ENCODE peak calls at places on chromosome 4, in four cellular contexts. S is prostate gland, J is esophagus muscularis mucosa, R is HCT116. G is an unnamed sample.

GRCh38 chr4:62003695-62004094 is 803.6 kb downstream of the ADGRL3 start:
- DNase-seq in R (no peak), S (no peak), J (no peak), G (no peak)

GRCh38 chr4:48409203-48409602 is 67.9 kb downstream of the SLAIN2 start:
- DNase-seq in J (no peak), R (no peak), S (no peak), G (no peak)

GRCh38 chr4:54539500-54540029 is 118.2 kb upstream of the KIT start:
- DNase-seq in J (no peak), R (no peak), S (no peak), G (no peak)

GRCh38 chr4:147539959-147540358 is 59.1 kb downstream of the EDNRA start:
- DNase-seq in S (no peak), J (no peak), R (no peak), G (no peak)

GRCh38 chr4:84870398-84871163 is 95.9 kb downstream of the WDFY3 start:
- DNase-seq in R (peak), S (no peak), J (no peak), G (no peak)

GRCh38 chr4:15744016-15744415 is 34.1 kb upstream of the CD38 start:
- DNase-seq in R (no peak), J (no peak), S (no peak), G (no peak)

GRCh38 chr4:121950680-121951569 is 935 bp downstream of the TRPC3 start:
- DNase-seq in R (no peak), S (peak), J (no peak), G (no peak)

GRCh38 chr4:54676062-54676461 is 18.3 kb downstream of the KIT start:
- DNase-seq in S (no peak), R (no peak), J (no peak), G (no peak)

GRCh38 chr4:174697164-174697563 is 131.9 kb downstream of the GLRA3 start:
- DNase-seq in R (no peak), J (no peak), S (no peak), G (no peak)

GRCh38 chr4:158810487-158811215 is 41.8 kb downstream of the FNIP2 start:
- DNase-seq in J (peak), S (peak), R (peak), G (no peak)

GRCh38 chr4:148056879-148057278 is 325.0 kb downstream of the ARHGAP10 start:
- DNase-seq in S (no peak), R (peak), J (no peak), G (peak)

GRCh38 chr4:37989398-37990260 is 29.4 kb downstream of the PTTG2 start:
- DNase-seq in S (no peak), J (no peak), R (no peak), G (no peak)

GRCh38 chr4:18022572-18023039 is 1.1 kb upstream of the LCORL start:
- DNase-seq in J (no peak), R (no peak), S (no peak), G (no peak)

GRCh38 chr4:81031389-81032173 is 1.1 kb downstream of the BMP3 start:
- DNase-seq in S (no peak), R (no peak), J (no peak), G (no peak)

GRCh38 chr4:167114416-167114971 is 119.8 kb downstream of the SPOCK3 start:
- DNase-seq in J (no peak), S (no peak), R (no peak), G (no peak)

GRCh38 chr4:141686146-141686775 is 49.9 kb downstream of the IL15 start:
- DNase-seq in J (no peak), R (peak), S (no peak), G (no peak)

GRCh38 chr4:163048447-163048846 is 118.2 kb downstream of the NAF1 start:
- DNase-seq in J (no peak), R (peak), S (no peak), G (no peak)

GRCh38 chr4:156771171-156771837 is 200.3 kb downstream of the PDGFC start:
- DNase-seq in J (no peak), R (peak), S (peak), G (no peak)

GRCh38 chr4:163251204-163251603 is 81.2 kb downstream of the NPY1R start:
- DNase-seq in J (no peak), R (peak), S (no peak), G (no peak)

GRCh38 chr4:128168701-128169100 is 107.6 kb downstream of the LARP1B start:
- DNase-seq in S (no peak), J (no peak), R (no peak), G (no peak)

GRCh38 chr4:139633661-139634060 is 32.0 kb upstream of the MGST2 start:
- DNase-seq in S (peak), R (no peak), J (no peak), G (no peak)

GRCh38 chr4:26687728-26688127 is 103.8 kb downstream of the TBC1D19 start:
- DNase-seq in R (no peak), S (no peak), J (no peak), G (no peak)

GRCh38 chr4:180217070-180217469 is 2026.1 kb upstream of the TENM3 start:
- DNase-seq in R (no peak), S (no peak), J (no peak), G (no peak)

GRCh38 chr4:1981251-1982055 is 27.3 kb downstream of the NELFA start:
- DNase-seq in J (no peak), R (peak), S (no peak), G (no peak)

GRCh38 chr4:115485402-115485801 is 372.0 kb upstream of the NDST4 start:
- DNase-seq in S (no peak), R (no peak), J (no peak), G (no peak)

GRCh38 chr4:36461344-36461743 is 179.9 kb downstream of the DTHD1 start:
- DNase-seq in J (no peak), R (no peak), S (no peak), G (no peak)

GRCh38 chr4:69239777-69240176 is 25.2 kb upstream of the UGT2B11 start:
- DNase-seq in S (no peak), J (no peak), R (no peak), G (no peak)

GRCh38 chr4:107825072-107825789 is 499 bp downstream of the SGMS2 start:
- DNase-seq in R (no peak), S (peak), J (peak), G (peak)

GRCh38 chr4:184397516-184398163 is 76.7 kb downstream of the IRF2 start:
- DNase-seq in S (no peak), R (no peak), J (no peak), G (no peak)

GRCh38 chr4:121011138-121011537 is 61.2 kb downstream of the NDNF start:
- DNase-seq in S (no peak), R (no peak), J (no peak), G (no peak)

GRCh38 chr4:56906534-56906933 is 1.2 kb upstream of the REST start:
- DNase-seq in J (no peak), R (no peak), S (no peak), G (no peak)

GRCh38 chr4:4216261-4216660 is 10.5 kb downstream of the OTOP1 start:
- DNase-seq in R (no peak), S (no peak), J (no peak), G (no peak)

GRCh38 chr4:185318679-185319078 is 77.0 kb downstream of the LRP2BP start:
- DNase-seq in R (no peak), S (no peak), J (no peak), G (no peak)

GRCh38 chr4:137968956-137969709 is 273.0 kb downstream of the SLC7A11 start:
- DNase-seq in J (no peak), S (no peak), R (no peak), G (no peak)

GRCh38 chr4:175373031-175373430 is 439.0 kb downstream of the GPM6A start:
- DNase-seq in S (no peak), J (no peak), R (no peak), G (no peak)

GRCh38 chr4:25160714-25161598 is 707 bp upstream of the SEPSECS start:
- DNase-seq in S (no peak), R (no peak), J (no peak), G (no peak)

GRCh38 chr4:40719008-40719623 is 30.6 kb upstream of the NSUN7 start:
- DNase-seq in S (peak), J (no peak), R (peak), G (no peak)

GRCh38 chr4:2995546-2996265 is 32.3 kb downstream of the GRK4 start:
- DNase-seq in J (no peak), S (no peak), R (no peak), G (no peak)

GRCh38 chr4:6746721-6747689 is 31.0 kb downstream of the BLOC1S4 start:
- DNase-seq in S (peak), R (no peak), J (no peak), G (peak)

DNA sequence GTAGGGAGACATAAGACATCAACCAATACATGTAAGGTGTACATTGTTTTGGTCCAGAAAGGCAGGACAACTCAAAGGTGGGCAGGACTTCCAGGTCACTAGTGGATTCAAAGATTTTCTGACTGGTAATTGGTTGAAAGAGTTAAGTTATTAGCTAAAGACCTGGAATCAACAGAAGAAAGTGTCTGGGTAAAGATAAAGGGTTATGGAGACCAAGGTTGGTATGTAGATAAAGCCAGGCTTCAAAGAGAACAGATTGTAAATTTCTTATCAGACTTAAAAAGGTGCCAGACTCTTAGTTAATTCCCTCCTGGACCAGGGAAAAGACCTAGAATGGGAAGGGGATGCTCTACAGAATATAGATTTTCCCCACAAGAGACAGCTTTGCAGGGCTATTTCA is 28.3 kb upstream of the GAB1 start:
- DNase-seq in R (no peak), J (no peak), S (no peak), G (no peak)
- H3K4me3 ChIP-seq in R (no peak), J (no peak), S (no peak), G (no peak)

GRCh38 chr4:102868782-102869568 is at the start of gene CISD2:
- DNase-seq in S (peak), R (peak), J (peak), G (peak)

GRCh38 chr4:102869569-102870227 is 906 bp downstream of the CISD2 start:
- DNase-seq in S (no peak), J (no peak), R (no peak), G (no peak)

GRCh38 chr4:102867278-102868152 is 1.3 kb upstream of the CISD2 start:
- DNase-seq in J (no peak), S (no peak), R (no peak), G (no peak)

GRCh38 chr4:102871772-102872171 is 3.0 kb downstream of the CISD2 start:
- DNase-seq in R (no peak), S (no peak), J (no peak), G (no peak)

DNA sequence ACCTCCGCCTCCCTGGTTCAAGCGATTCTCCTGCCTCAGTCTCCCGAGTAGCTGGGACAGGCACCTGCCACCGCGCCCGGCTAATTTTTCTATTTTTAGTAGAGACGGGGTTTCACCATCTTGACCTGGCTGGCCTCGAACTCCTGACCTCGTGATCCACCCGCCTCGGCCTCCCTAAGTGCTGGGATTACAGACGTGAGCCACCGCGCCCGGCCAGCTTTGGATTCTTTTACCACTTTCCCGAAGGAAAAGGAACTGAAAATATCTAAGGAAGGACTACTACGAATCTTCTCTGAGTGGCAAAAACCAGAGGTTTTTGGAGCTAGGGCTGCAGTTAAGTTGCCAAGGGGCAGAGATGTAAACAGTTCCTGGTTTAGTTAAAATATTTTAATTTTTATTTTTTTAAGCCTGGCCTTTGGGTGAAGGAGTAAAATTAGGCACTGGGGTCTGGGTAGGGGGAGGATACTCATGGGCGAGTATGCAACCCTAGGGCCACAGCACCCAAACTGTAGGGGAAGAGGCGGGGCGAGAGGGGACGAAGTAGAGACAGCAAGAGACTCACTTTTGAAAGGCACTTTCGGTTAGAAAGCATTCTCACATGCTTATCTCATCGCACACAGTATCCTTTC is 525 bp upstream of the CISD2 start:
- DNase-seq in S (no peak), J (no peak), R (no peak), G (no peak)
- TF ChIP-seq POLR2AphosphoS5 in S (peak), J (no peak), R (no peak), G (no peak)

GRCh38 chr4:89110986-89111832 is at the start of gene TIGD2:
- DNase-seq in R (peak), J (peak), S (peak), G (peak)

GRCh38 chr4:89110541-89110985 is 770 bp upstream of the TIGD2 start:
- DNase-seq in R (no peak), S (no peak), J (no peak), G (no peak)

GRCh38 chr4:89111833-89112563 is 665 bp downstream of the TIGD2 start:
- DNase-seq in S (peak), J (no peak), R (no peak), G (no peak)

GRCh38 chr4:89108068-89108467 is 3.3 kb upstream of the TIGD2 start:
- DNase-seq in J (no peak), S (no peak), R (no peak), G (no peak)

GRCh38 chr4:89109841-89110540 is 1.3 kb upstream of the TIGD2 start:
- DNase-seq in J (no peak), R (no peak), S (no peak), G (no peak)
- TF ChIP-seq POLR2A in J (no peak), R (no peak), S (no peak), G (no peak)

GRCh38 chr4:71130827-71131603 is 137.6 kb downstream of the DCK start:
- DNase-seq in S (no peak), J (no peak), R (no peak), G (no peak)
- H3K4me3 ChIP-seq in S (no peak), J (no peak), R (no peak), G (no peak)

GRCh38 chr4:76987685-76988084 is 38.1 kb downstream of the SEPTIN11 start:
- DNase-seq in R (no peak), S (no peak), J (no peak), G (no peak)

GRCh38 chr4:76984788-76985211 is 35.2 kb downstream of the SEPTIN11 start:
- DNase-seq in J (peak), R (no peak), S (no peak), G (no peak)

GRCh38 chr4:76989391-76990061 is 40.0 kb downstream of the SEPTIN11 start:
- DNase-seq in S (no peak), J (no peak), R (no peak), G (no peak)

GRCh38 chr4:76984127-76984526 is 34.6 kb downstream of the SEPTIN11 start:
- DNase-seq in S (no peak), R (no peak), J (no peak), G (no peak)

GRCh38 chr4:76987153-76987562 is 37.6 kb downstream of the SEPTIN11 start:
- DNase-seq in R (no peak), J (no peak), S (no peak), G (no peak)
- TF ChIP-seq POLR2AphosphoS5 in R (no peak), J (no peak), S (no peak), G (no peak)

DNA sequence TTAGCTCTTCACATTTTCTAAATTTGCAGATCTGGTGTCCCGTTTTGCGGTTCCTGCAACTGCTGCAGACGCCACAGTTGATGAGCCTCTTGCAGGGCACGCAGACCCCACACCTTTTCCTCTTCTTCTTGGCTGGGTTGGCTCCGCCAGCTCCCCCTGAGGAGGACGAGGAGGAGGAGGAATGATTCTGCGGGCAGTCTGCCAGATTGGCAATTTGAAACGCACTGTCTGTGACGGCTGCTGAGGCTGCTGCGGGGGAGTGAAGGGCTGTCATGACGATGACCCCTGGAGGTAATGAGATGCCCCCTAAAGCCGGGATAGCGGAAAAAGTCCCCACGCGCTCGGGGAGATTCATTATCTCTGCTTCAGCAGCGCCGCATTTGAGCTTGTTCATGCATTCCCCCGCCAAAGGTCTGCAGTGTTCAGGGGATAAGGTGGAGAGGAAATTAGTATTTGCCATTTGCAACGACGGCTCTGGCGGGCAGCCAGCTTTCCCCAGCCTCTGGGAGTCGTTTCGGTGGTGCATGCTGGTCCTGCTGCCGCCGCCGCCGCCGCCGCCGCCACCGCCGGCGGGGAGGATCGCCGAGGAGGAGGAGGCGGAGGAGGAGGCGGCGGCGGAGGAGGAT is 3.8 kb downstream of the CXXC4 start:
- DNase-seq in S (peak), J (no peak), R (no peak), G (peak)
- TF ChIP-seq POLR2A in S (no peak), J (no peak), R (no peak), G (no peak)

GRCh38 chr4:94576163-94576562 is 124.4 kb downstream of the PDLIM5 start:
- DNase-seq in J (no peak), S (no peak), R (no peak), G (no peak)
- H3K4me3 ChIP-seq in J (no peak), S (no peak), R (no peak), G (no peak)